ENCODE peak calls at places on chromosomes 2 and 18, in four cellular contexts. C, U, F and P are unnamed samples.

GRCh38 chr18:22348521-22349316 is 69.0 kb downstream of the CTAGE1 start:
- DNase-seq in C (peak; percentile 87), F (no peak), U (peak; percentile 42), P (peak; percentile 69)

GRCh38 chr2:236169741-236170654 is 1.8 kb upstream of the GBX2 start:
- DNase-seq in U (no peak), C (no peak), F (no peak), P (no peak)

GRCh38 chr18:56716692-56717146 is 65.6 kb downstream of the WDR7 start:
- DNase-seq in F (no peak), U (no peak), C (no peak), P (no peak)

GRCh38 chr2:159475793-159476192 is 140.6 kb downstream of the BAZ2B start:
- DNase-seq in F (no peak), C (no peak), U (no peak), P (no peak)

GRCh38 chr2:54558976-54559410 is 102.9 kb downstream of the SPTBN1 start:
- DNase-seq in F (no peak), C (no peak), U (no peak), P (no peak)

GRCh38 chr2:42074661-42075060 is 26.8 kb downstream of the PKDCC start:
- DNase-seq in F (no peak), C (no peak), U (no peak), P (peak; percentile 35)

GRCh38 chr2:12839339-12839738 is 122.6 kb downstream of the TRIB2 start:
- DNase-seq in C (no peak), U (no peak), F (no peak), P (no peak)

GRCh38 chr2:127859712-127860085 is 1.7 kb upstream of the POLR2D start:
- DNase-seq in U (no peak), F (no peak), C (no peak), P (no peak)

GRCh38 chr2:28341208-28341891 is 51.3 kb upstream of the FOSL2 start:
- DNase-seq in C (no peak), U (no peak), F (no peak), P (no peak)

GRCh38 chr2:168758970-168759820 is 43.2 kb upstream of the NOSTRIN start:
- DNase-seq in C (no peak), U (peak; percentile 59), F (no peak), P (no peak)

GRCh38 chr2:154092571-154092970 is 220.8 kb downstream of the GALNT13 start:
- DNase-seq in U (no peak), C (no peak), F (no peak), P (no peak)

GRCh38 chr18:79876497-79876896 is 75.0 kb downstream of the SLC66A2 start:
- DNase-seq in F (no peak), U (no peak), C (no peak), P (no peak)

GRCh38 chr2:157261199-157261782 is 3.8 kb downstream of the GALNT5 start:
- DNase-seq in U (peak; percentile 75), F (no peak), C (no peak), P (peak; percentile 57)

GRCh38 chr2:64165696-64166095 is 21.5 kb upstream of the PELI1 start:
- DNase-seq in F (no peak), C (no peak), U (peak; percentile 84), P (no peak)

GRCh38 chr2:31397099-31397498 is 17.4 kb downstream of the XDH start:
- DNase-seq in C (no peak), U (no peak), F (no peak), P (peak; percentile 67)

GRCh38 chr2:120432293-120432975 is 86.5 kb downstream of the INHBB start:
- DNase-seq in F (no peak), C (no peak), U (no peak), P (no peak)

GRCh38 chr2:160062283-160063005 is at the start of gene PLA2R1:
- DNase-seq in U (peak; percentile 12), F (no peak), C (peak; percentile 66), P (peak; percentile 54)

GRCh38 chr2:164992818-164993217 is 37.5 kb upstream of the SLC38A11 start:
- DNase-seq in U (peak; percentile 89), C (peak; percentile 73), F (no peak), P (peak; percentile 58)

GRCh38 chr2:203532957-203533695 is 2.0 kb downstream of the RAPH1 start:
- DNase-seq in C (no peak), F (no peak), U (peak; percentile 36), P (peak; percentile 46)

GRCh38 chr2:240403358-240404104 is 31.9 kb upstream of the GPC1 start:
- DNase-seq in U (no peak), C (peak; percentile 28), F (no peak), P (no peak)

GRCh38 chr2:138245309-138245708 is 256.3 kb upstream of the SPOPL start:
- DNase-seq in C (no peak), F (no peak), U (peak; percentile 1), P (no peak)

GRCh38 chr2:72081450-72081849 is 66.2 kb downstream of the CYP26B1 start:
- DNase-seq in F (no peak), C (no peak), U (no peak), P (peak; percentile 37)

GRCh38 chr18:67520276-67521035 is 3.9 kb upstream of the DSEL start:
- DNase-seq in C (no peak), F (no peak), U (peak; percentile 76), P (no peak)

GRCh38 chr2:217816396-217816869 is 186.4 kb downstream of the TNS1 start:
- DNase-seq in C (no peak), F (no peak), U (peak; percentile 46), P (no peak)

GRCh38 chr2:30334738-30335426 is 103.5 kb downstream of the LBH start:
- DNase-seq in U (no peak), F (no peak), C (no peak), P (no peak)

GRCh38 chr2:144382848-144383247 is 137.1 kb downstream of the ZEB2 start:
- DNase-seq in U (no peak), C (no peak), F (no peak), P (no peak)

GRCh38 chr18:3525870-3526420 is 76.0 kb downstream of the TGIF1 start:
- DNase-seq in U (no peak), C (no peak), F (no peak), P (no peak)

GRCh38 chr18:8871484-8871883 is 166.1 kb downstream of the MTCL1 start:
- DNase-seq in U (no peak), F (no peak), C (no peak), P (peak; percentile 46)

GRCh38 chr2:7057865-7058400 is 140.7 kb downstream of the RNF144A start:
- DNase-seq in C (no peak), U (no peak), F (no peak), P (no peak)

GRCh38 chr2:240605867-240606743 is 19.2 kb upstream of the GPR35 start:
- DNase-seq in U (no peak), F (no peak), C (no peak), P (no peak)

GRCh38 chr2:8515864-8516533 is 165.9 kb upstream of the ID2 start:
- DNase-seq in F (no peak), U (no peak), C (no peak), P (no peak)

GRCh38 chr2:183164111-183165015 is 40.1 kb downstream of the NUP35 start:
- DNase-seq in C (no peak), U (no peak), F (no peak), P (no peak)

GRCh38 chr2:132550285-132550684 is 119.7 kb downstream of the LYPD1 start:
- DNase-seq in C (no peak), F (no peak), U (no peak), P (no peak)

GRCh38 chr2:131092409-131093065 is 723 bp downstream of the FAM168B start:
- DNase-seq in F (no peak), C (no peak), U (no peak), P (no peak)

GRCh38 chr2:73210696-73211095 is 3.3 kb upstream of the SMYD5 start:
- DNase-seq in C (no peak), U (no peak), F (no peak), P (no peak)

GRCh38 chr2:149661844-149662243 is 74.3 kb upstream of the MMADHC start:
- DNase-seq in U (peak; percentile 82), C (no peak), F (no peak), P (peak; percentile 41)

GRCh38 chr2:63101954-63102353 is 51.3 kb downstream of the OTX1 start:
- DNase-seq in U (no peak), F (no peak), C (no peak), P (no peak)

GRCh38 chr2:232028071-232028470 is 66.6 kb downstream of the DIS3L2 start:
- DNase-seq in C (no peak), U (peak; percentile 6), F (no peak), P (no peak)

GRCh38 chr2:219175486-219175885 is 1.2 kb downstream of the CNPPD1 start:
- DNase-seq in F (no peak), U (no peak), C (no peak), P (no peak)

GRCh38 chr2:219174146-219174545 is 2.6 kb downstream of the CNPPD1 start:
- DNase-seq in C (no peak), U (no peak), F (no peak), P (no peak)

GRCh38 chr2:219173176-219173575 is 3.3 kb upstream of the SLC23A3 start:
- DNase-seq in C (no peak), F (no peak), U (no peak), P (no peak)

GRCh38 chr2:219175928-219176817 is 552 bp downstream of the CNPPD1 start:
- DNase-seq in U (peak; percentile 26), F (no peak), C (peak; percentile 52), P (peak; percentile 49)

GRCh38 chr2:219174801-219175200 is 1.9 kb downstream of the CNPPD1 start:
- DNase-seq in U (no peak), C (no peak), F (no peak), P (no peak)
- H3K4me3 ChIP-seq in U (no peak overlapping the region), C (no peak overlapping the region), F (no peak overlapping the region), P (no peak overlapping the region)

DNA sequence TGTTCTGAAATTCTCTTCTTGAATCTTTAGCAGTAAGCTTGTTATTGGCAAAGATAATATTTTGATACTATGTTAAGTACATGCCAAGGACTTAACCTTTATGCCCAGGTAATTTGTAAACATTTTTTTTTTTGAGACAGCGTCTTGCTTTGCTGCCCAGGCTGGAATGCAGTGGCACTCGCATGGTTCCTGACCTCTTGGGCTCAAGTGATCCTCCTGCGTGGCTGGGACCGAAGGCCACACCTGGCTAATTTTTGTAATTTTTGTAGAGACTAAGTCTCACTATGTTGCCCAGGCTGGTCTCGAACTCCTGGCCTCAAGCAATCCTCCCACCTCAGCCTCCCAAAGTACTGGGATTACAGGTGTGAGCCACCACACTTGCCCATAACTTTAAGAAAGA is 35.7 kb upstream of the ZCCHC2 start:
- DNase-seq in F (no peak), C (no peak), U (no peak), P (no peak)
- H3K4me3 ChIP-seq in F (no peak overlapping the region), C (no peak overlapping the region), U (no peak overlapping the region), P (no peak overlapping the region)

GRCh38 chr2:174333502-174334277 is 1.1 kb upstream of the SP9 start:
- DNase-seq in C (no peak), U (no peak), F (no peak), P (no peak)

GRCh38 chr2:174330945-174331619 is 3.7 kb upstream of the SP9 start:
- DNase-seq in F (no peak), U (no peak), C (no peak), P (no peak)

GRCh38 chr2:174331731-174332606 is 2.8 kb upstream of the SP9 start:
- DNase-seq in C (no peak), U (no peak), F (no peak), P (no peak)

GRCh38 chr2:174333017-174333501 is 1.7 kb upstream of the SP9 start:
- DNase-seq in C (no peak), U (no peak), F (no peak), P (no peak)

GRCh38 chr2:174332607-174333001 is 2.1 kb upstream of the SP9 start:
- DNase-seq in U (no peak), F (no peak), C (no peak), P (no peak)
- H3K4me3 ChIP-seq in U (no peak overlapping the region), F (no peak overlapping the region), C (no peak overlapping the region), P (no peak overlapping the region)

GRCh38 chr2:61470965-61471904 is at the start of gene USP34:
- DNase-seq in C (peak; percentile 96), U (peak; percentile 95), F (peak; percentile 76), P (peak; percentile 96)
- H3K4me3 ChIP-seq in C (peak within 1 kb of the TSS; percentile 87), U (peak within 1 kb of the TSS; percentile 95), F (peak within 1 kb of the TSS; percentile 88), P (peak within 1 kb of the TSS; percentile 95)

GRCh38 chr2:3522851-3523481 is 3.6 kb upstream of the ADI1 start:
- DNase-seq in F (no peak), C (peak; percentile 34), U (peak; percentile 61), P (no peak)
- H3K4me3 ChIP-seq in F (no peak overlapping the region), C (no peak overlapping the region), U (no peak overlapping the region), P (no peak overlapping the region)